ENCODE peak calls at places on chromosomes 11 and 22, in ten cellular contexts. Y, H, Q, O, K, U, W, A, Z and M are unnamed samples.

GRCh38 chr11:59550842-59551650 is 39.7 kb downstream of the OR4D9 start:
- DNase-seq in Y (peak; percentile 85), H (peak; percentile 76), Q (peak; percentile 32), O (peak; percentile 68), K (peak; percentile 90), U (peak; percentile 96), W (peak; percentile 97), A (peak; percentile 77), Z (peak; percentile 95), M (peak; percentile 87)

GRCh38 chr11:132072044-132072879 is 701.8 kb downstream of the NTM start:
- DNase-seq in Y (no peak), H (no peak), Q (no peak), O (no peak), K (no peak), U (no peak), W (peak; percentile 80), A (no peak), Z (peak; percentile 80), M (no peak)

GRCh38 chr11:65437436-65438227 is 15.0 kb downstream of the NEAT1 start:
- DNase-seq in Y (no peak), H (peak; percentile 10), Q (no peak), O (peak; percentile 15), K (peak; percentile 16), U (no peak), W (no peak), A (no peak), Z (peak; percentile 53), M (no peak)

GRCh38 chr11:19393119-19393518 is 152.4 kb upstream of the E2F8 start:
- DNase-seq in Y (no peak), H (no peak), Q (no peak), O (no peak), K (no peak), U (no peak), W (peak; percentile 77), A (no peak), Z (no peak), M (no peak)

GRCh38 chr22:25067851-25068421 is 115.4 kb downstream of the KIAA1671 start:
- DNase-seq in Y (peak; percentile 28), H (peak; percentile 41), Q (peak; percentile 54), O (peak; percentile 71), K (no peak), U (no peak), W (no peak), A (no peak), Z (no peak), M (peak; percentile 58)

GRCh38 chr11:66085071-66085470 is 15.0 kb downstream of the PACS1 start:
- DNase-seq in Y (no peak), H (no peak), Q (no peak), O (no peak), K (no peak), U (no peak), W (no peak), A (no peak), Z (no peak), M (no peak)

GRCh38 chr11:8356216-8356615 is 92.5 kb upstream of the LMO1 start:
- DNase-seq in Y (no peak), H (no peak), Q (no peak), O (no peak), K (no peak), U (no peak), W (no peak), A (no peak), Z (no peak), M (no peak)

GRCh38 chr11:27025312-27025955 is 15.2 kb upstream of the BBOX1 start:
- DNase-seq in Y (no peak), H (no peak), Q (no peak), O (no peak), K (no peak), U (no peak), W (no peak), A (no peak), Z (no peak), M (no peak)

GRCh38 chr22:29886601-29887000 is 3.6 kb downstream of the MTMR3 start:
- DNase-seq in Y (no peak), H (no peak), Q (no peak), O (no peak), K (no peak), U (no peak), W (no peak), A (no peak), Z (peak; percentile 23), M (no peak)

GRCh38 chr11:76209956-76210885 is 3.9 kb upstream of the WNT11 start:
- DNase-seq in Y (peak; percentile 22), H (peak; percentile 69), Q (peak; percentile 24), O (no peak), K (peak; percentile 71), U (peak; percentile 54), W (peak; percentile 38), A (peak; percentile 56), Z (peak; percentile 72), M (peak; percentile 68)

DNA sequence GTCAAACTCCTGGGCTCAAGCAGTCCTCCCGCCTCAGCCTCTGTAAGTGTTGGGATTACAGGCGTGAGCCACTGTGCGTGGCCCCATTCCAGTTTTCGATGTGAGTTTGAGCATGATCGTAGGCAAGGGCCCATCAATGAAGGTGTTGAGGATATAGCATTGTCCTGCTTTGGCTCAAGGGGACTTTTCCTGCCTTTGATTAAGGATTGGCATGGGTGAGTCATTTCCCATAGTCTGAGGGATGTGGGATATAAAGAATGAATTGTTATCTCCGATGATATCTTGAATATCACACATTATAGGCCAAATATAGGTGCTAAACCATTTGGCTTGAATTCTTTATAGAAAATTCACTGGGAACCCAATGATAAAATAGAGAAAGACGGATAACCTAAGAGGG is 30.4 kb downstream of the STIM1 start:
- DNase-seq in Y (no peak), H (no peak), Q (no peak), O (no peak), K (no peak), U (no peak), W (no peak), A (no peak), Z (no peak), M (no peak)
- H3K4me1 ChIP-seq in Y (peaks cover 3% of the 10 kb centered on the region), H (no peaks in the 10 kb centered on the region), Q (no peaks in the 10 kb centered on the region), O (no peaks in the 10 kb centered on the region), K (no peaks in the 10 kb centered on the region), U (no peaks in the 10 kb centered on the region), W (no peaks in the 10 kb centered on the region), A (peaks cover 3% of the 10 kb centered on the region), Z (no peaks in the 10 kb centered on the region), M (no peaks in the 10 kb centered on the region)

DNA sequence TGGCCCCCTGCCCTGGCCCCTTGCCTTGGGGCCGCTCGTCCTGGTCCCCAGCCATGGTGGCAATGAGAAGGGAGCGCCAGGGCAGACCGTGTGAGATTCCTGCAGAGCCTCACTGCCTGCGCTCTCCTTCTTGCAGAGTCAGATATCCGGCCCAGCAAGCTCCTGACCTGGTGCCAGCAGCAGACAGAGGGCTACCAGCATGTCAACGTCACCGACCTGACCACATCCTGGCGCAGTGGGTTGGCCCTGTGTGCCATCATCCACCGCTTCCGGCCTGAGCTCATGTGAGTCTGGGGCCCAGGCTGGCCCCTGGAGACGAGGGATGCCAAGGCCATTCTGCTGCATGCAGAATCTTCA is 114.1 kb downstream of the MICAL2 start:
- DNase-seq in Y (peak; percentile 90), H (peak; percentile 76), Q (peak; percentile 84), O (peak; percentile 85), K (peak; percentile 61), U (no peak), W (no peak), A (peak; percentile 76), Z (peak; percentile 97), M (peak; percentile 85)
- H3K4me3 ChIP-seq in Y (peak overlapping the region; percentile 39), H (no peak overlapping the region), Q (no peak overlapping the region), O (no peak overlapping the region), K (no peak overlapping the region), U (no peak overlapping the region), W (no peak overlapping the region), A (no peak overlapping the region), Z (no peak overlapping the region), M (no peak overlapping the region)

DNA sequence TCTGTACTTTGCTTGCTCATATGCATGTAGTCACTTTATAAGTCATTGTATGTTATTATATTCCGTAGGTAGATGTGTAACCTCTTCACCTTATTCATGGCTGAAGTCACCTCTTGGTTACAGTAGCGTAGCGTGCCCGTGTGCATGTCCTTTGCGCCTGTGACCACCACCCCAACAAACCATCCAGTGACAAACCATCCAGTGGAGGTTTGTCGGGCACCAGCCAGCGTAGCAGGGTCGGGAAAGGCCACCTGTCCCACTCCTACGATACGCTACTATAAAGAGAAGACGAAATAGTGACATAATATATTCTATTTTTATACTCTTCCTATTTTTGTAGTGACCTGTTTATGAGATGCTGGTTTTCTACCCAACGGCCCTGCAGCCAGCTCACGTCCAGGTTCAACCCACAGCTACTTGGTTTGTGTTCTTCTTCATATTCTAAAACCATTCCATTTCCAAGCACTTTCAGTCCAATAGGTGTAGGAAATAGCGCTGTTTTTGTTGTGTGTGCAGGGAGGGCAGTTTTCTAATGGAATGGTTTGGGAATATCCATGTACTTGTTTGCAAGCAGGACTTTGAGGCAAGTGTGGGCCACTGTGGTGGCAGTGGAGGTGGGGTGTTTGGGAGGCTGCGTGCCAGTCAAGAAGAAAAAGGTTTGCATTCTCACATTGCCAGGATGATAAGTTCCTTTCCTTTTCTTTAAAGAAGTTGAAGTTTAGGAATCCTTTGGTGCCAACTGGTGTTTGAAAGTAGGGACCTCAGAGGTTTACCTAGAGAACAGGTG is 11.1 kb downstream of the CCND1 start:
- DNase-seq in Y (no peak), H (no peak), Q (no peak), O (no peak), K (no peak), U (no peak), W (no peak), A (no peak), Z (no peak), M (no peak)
- H3K36me3 ChIP-seq in Y (no peaks in the 10 kb centered on the region), H (no peaks in the 10 kb centered on the region), Q (peaks cover 44% of the 10 kb centered on the region), O (no peaks in the 10 kb centered on the region), K (no peaks in the 10 kb centered on the region), U (peaks cover 18% of the 10 kb centered on the region), W (peaks cover 12% of the 10 kb centered on the region), A (peaks cover 66% of the 10 kb centered on the region), Z (peaks cover 54% of the 10 kb centered on the region), M (peaks cover 63% of the 10 kb centered on the region)

GRCh38 chr22:26891431-26891830 is 234.0 kb downstream of the MIAT start:
- DNase-seq in Y (no peak), H (no peak), Q (no peak), O (no peak), K (no peak), U (no peak), W (no peak), A (no peak), Z (no peak), M (no peak)

GRCh38 chr22:26888887-26889286 is 231.5 kb downstream of the MIAT start:
- DNase-seq in Y (no peak), H (no peak), Q (no peak), O (no peak), K (no peak), U (no peak), W (no peak), A (no peak), Z (no peak), M (no peak)

GRCh38 chr22:26890870-26891269 is 233.5 kb downstream of the MIAT start:
- DNase-seq in Y (no peak), H (no peak), Q (no peak), O (no peak), K (no peak), U (peak; percentile 29), W (peak; percentile 34), A (no peak), Z (no peak), M (no peak)

GRCh38 chr22:26887916-26888315 is 230.5 kb downstream of the MIAT start:
- DNase-seq in Y (no peak), H (no peak), Q (no peak), O (no peak), K (no peak), U (no peak), W (no peak), A (no peak), Z (no peak), M (no peak)

DNA sequence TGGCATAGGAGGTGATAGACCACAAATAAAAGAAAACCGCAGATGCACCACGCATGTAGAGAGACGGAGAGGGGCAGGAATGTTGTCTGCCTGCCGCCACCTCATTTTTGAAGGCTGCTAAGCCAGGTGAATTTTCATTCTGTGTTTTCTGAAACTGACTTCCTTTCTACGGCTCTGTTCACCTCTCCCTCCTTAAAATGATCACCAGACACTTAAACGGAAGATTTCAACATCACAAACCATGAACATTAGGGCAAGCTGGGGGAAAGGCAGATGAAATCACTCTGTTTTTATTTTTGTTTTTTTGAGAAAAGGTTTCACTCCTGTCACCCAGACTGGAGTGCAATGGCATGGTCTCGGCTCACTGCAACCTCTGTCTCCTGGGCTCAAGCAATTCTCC is 232.4 kb downstream of the MIAT start:
- DNase-seq in Y (no peak), H (no peak), Q (no peak), O (no peak), K (no peak), U (no peak), W (no peak), A (no peak), Z (no peak), M (no peak)
- H3K4me1 ChIP-seq in Y (no peaks in the 10 kb centered on the region), H (no peaks in the 10 kb centered on the region), Q (peaks cover 11% of the 10 kb centered on the region), O (no peaks in the 10 kb centered on the region), K (no peaks in the 10 kb centered on the region), U (peaks cover 36% of the 10 kb centered on the region), W (peaks cover 17% of the 10 kb centered on the region), A (no peaks in the 10 kb centered on the region), Z (peaks cover 23% of the 10 kb centered on the region), M (peaks cover 60% of the 10 kb centered on the region)